ENCODE peak calls at places on chromosomes 5 and 9, in four cellular contexts. One of them, this sample, is unnamed.

GRCh38 chr9:26033346-26033745 is 355.1 kb upstream of the TUSC1 start:
- DNase-seq in HCT116: no peak
- DNase-seq in GM20000: no peak
- DNase-seq in neural crest cell: no peak
- DNase-seq in this sample: no peak

GRCh38 chr5:56910123-56910951 is 941 bp downstream of the SETD9 start:
- DNase-seq in HCT116: no peak
- DNase-seq in GM20000: peak; percentile 23
- DNase-seq in neural crest cell: no peak
- DNase-seq in this sample: peak; percentile 45

GRCh38 chr9:35914307-35914807 is 5.1 kb downstream of the SPAAR start:
- DNase-seq in HCT116: no peak
- DNase-seq in GM20000: no peak
- DNase-seq in neural crest cell: peak; percentile 34
- DNase-seq in this sample: no peak

GRCh38 chr9:98135938-98136337 is 16.9 kb upstream of the TRIM14 start:
- DNase-seq in HCT116: no peak
- DNase-seq in GM20000: no peak
- DNase-seq in neural crest cell: no peak
- DNase-seq in this sample: no peak

GRCh38 chr9:100111235-100111634 is 12.2 kb downstream of the INVS start:
- DNase-seq in HCT116: no peak
- DNase-seq in GM20000: no peak
- DNase-seq in neural crest cell: no peak
- DNase-seq in this sample: no peak

GRCh38 chr9:80586786-80587185 is 1015.0 kb downstream of the TLE4 start:
- DNase-seq in HCT116: no peak
- DNase-seq in GM20000: no peak
- DNase-seq in neural crest cell: no peak
- DNase-seq in this sample: no peak

GRCh38 chr5:176501333-176501732 is 35.9 kb downstream of the RNF44 start:
- DNase-seq in HCT116: no peak
- DNase-seq in GM20000: no peak
- DNase-seq in neural crest cell: no peak
- DNase-seq in this sample: no peak

GRCh38 chr9:77968506-77968905 is 63.1 kb downstream of the GNAQ start:
- DNase-seq in HCT116: no peak
- DNase-seq in GM20000: no peak
- DNase-seq in neural crest cell: no peak
- DNase-seq in this sample: no peak

GRCh38 chr5:119789411-119790117 is 160.2 kb downstream of the FAM170A start:
- DNase-seq in HCT116: no peak
- DNase-seq in GM20000: no peak
- DNase-seq in neural crest cell: no peak
- DNase-seq in this sample: no peak

GRCh38 chr5:100777680-100778281 is 125.3 kb downstream of the ST8SIA4 start:
- DNase-seq in HCT116: peak; percentile 29
- DNase-seq in GM20000: peak; percentile 36
- DNase-seq in neural crest cell: no peak
- DNase-seq in this sample: peak; percentile 85

GRCh38 chr5:154273028-154273617 is 82.6 kb downstream of the GALNT10 start:
- DNase-seq in HCT116: no peak
- DNase-seq in GM20000: peak; percentile 39
- DNase-seq in neural crest cell: no peak
- DNase-seq in this sample: no peak

GRCh38 chr5:76604838-76605237 is 18.4 kb downstream of the F2RL2 start:
- DNase-seq in HCT116: no peak
- DNase-seq in GM20000: no peak
- DNase-seq in neural crest cell: no peak
- DNase-seq in this sample: no peak

GRCh38 chr5:141630570-141631140 is 6.0 kb downstream of the HDAC3 start:
- DNase-seq in HCT116: no peak
- DNase-seq in GM20000: no peak
- DNase-seq in neural crest cell: no peak
- DNase-seq in this sample: no peak

GRCh38 chr5:141634162-141634561 is 2.5 kb downstream of the HDAC3 start:
- DNase-seq in HCT116: no peak
- DNase-seq in GM20000: peak; percentile 78
- DNase-seq in neural crest cell: no peak
- DNase-seq in this sample: no peak

GRCh38 chr5:141635646-141636045 is 1.0 kb downstream of the HDAC3 start:
- DNase-seq in HCT116: no peak
- DNase-seq in GM20000: no peak
- DNase-seq in neural crest cell: no peak
- DNase-seq in this sample: no peak

GRCh38 chr5:141634720-141635119 is 1.9 kb downstream of the HDAC3 start:
- DNase-seq in HCT116: no peak
- DNase-seq in GM20000: no peak
- DNase-seq in neural crest cell: no peak
- DNase-seq in this sample: no peak

DNA sequence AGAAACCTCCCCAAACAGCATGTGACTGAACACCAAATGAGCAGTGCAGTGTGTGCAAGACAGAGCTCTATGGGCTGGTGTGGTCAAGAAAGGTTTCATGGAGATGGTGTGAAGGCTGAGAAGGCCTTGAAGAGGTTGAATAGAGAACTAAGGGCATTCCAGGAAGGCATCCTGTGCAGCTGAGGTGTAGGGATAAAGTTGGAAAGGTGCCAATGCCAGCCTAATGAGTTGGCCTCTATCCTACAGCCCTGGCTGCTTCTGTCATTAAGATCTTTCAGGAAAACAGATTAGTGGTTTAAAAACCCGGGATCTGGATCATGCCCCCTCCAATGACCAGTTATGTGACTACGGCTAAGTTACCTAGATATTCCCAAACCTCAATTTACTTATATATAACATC is 4.0 kb downstream of the HDAC3 start:
- DNase-seq in HCT116: no peak
- DNase-seq in GM20000: no peak
- DNase-seq in neural crest cell: no peak
- DNase-seq in this sample: no peak
- TF ChIP-seq CTCF in HCT116: no peak
- TF ChIP-seq CTCF in GM20000: no peak
- TF ChIP-seq CTCF in neural crest cell: no peak
- TF ChIP-seq CTCF in this sample: no peak

GRCh38 chr9:16039988-16040761 is 487.3 kb downstream of the CCDC171 start:
- DNase-seq in HCT116: no peak
- DNase-seq in GM20000: no peak
- DNase-seq in neural crest cell: no peak
- DNase-seq in this sample: no peak

GRCh38 chr9:16044116-16044881 is 491.5 kb downstream of the CCDC171 start:
- DNase-seq in HCT116: no peak
- DNase-seq in GM20000: no peak
- DNase-seq in neural crest cell: no peak
- DNase-seq in this sample: no peak

GRCh38 chr9:16033921-16034320 is 481.1 kb downstream of the CCDC171 start:
- DNase-seq in HCT116: no peak
- DNase-seq in GM20000: no peak
- DNase-seq in neural crest cell: no peak
- DNase-seq in this sample: no peak

GRCh38 chr9:16039103-16039987 is 486.5 kb downstream of the CCDC171 start:
- DNase-seq in HCT116: peak; percentile 34
- DNase-seq in GM20000: no peak
- DNase-seq in neural crest cell: no peak
- DNase-seq in this sample: no peak
- TF ChIP-seq CTCF in HCT116: peak; percentile 63
- TF ChIP-seq CTCF in GM20000: peak; percentile 50
- TF ChIP-seq CTCF in neural crest cell: no peak
- TF ChIP-seq CTCF in this sample: peak; percentile 22

GRCh38 chr5:110852541-110852940 is 113.7 kb downstream of the SLC25A46 start:
- DNase-seq in HCT116: no peak
- DNase-seq in GM20000: no peak
- DNase-seq in neural crest cell: no peak
- DNase-seq in this sample: no peak

GRCh38 chr5:110853267-110853666 is 114.5 kb downstream of the SLC25A46 start:
- DNase-seq in HCT116: no peak
- DNase-seq in GM20000: no peak
- DNase-seq in neural crest cell: no peak
- DNase-seq in this sample: no peak

GRCh38 chr5:110855961-110856360 is 117.2 kb downstream of the SLC25A46 start:
- DNase-seq in HCT116: no peak
- DNase-seq in GM20000: no peak
- DNase-seq in neural crest cell: no peak
- DNase-seq in this sample: no peak

GRCh38 chr5:110852053-110852452 is 113.2 kb downstream of the SLC25A46 start:
- DNase-seq in HCT116: no peak
- DNase-seq in GM20000: no peak
- DNase-seq in neural crest cell: no peak
- DNase-seq in this sample: no peak

DNA sequence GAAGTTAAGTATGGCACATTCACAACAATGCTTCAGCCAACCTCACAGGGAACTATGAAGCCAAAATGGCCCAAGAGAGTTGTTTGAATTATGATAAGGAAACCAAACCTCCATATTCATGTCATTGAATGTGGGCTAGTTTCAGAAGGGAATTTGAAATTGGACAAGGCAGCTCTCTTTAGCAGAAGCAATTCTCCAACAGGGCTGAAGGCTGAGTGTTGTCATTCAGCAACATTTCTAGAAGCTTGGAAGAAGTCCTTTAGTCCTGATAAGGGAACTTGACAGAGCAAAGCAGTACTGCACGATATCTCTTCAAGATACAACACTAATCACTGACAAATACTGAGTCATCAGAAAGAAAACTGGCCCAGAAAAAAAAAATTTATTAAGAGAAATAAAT is 115.4 kb downstream of the SLC25A46 start:
- DNase-seq in HCT116: no peak
- DNase-seq in GM20000: no peak
- DNase-seq in neural crest cell: no peak
- DNase-seq in this sample: no peak
- TF ChIP-seq CTCF in HCT116: no peak
- TF ChIP-seq CTCF in GM20000: no peak
- TF ChIP-seq CTCF in neural crest cell: no peak
- TF ChIP-seq CTCF in this sample: no peak

GRCh38 chr9:37082214-37082765 is 38.1 kb upstream of the ZCCHC7 start:
- DNase-seq in HCT116: no peak
- DNase-seq in GM20000: no peak
- DNase-seq in neural crest cell: no peak
- DNase-seq in this sample: no peak
- TF ChIP-seq CTCF in HCT116: no peak
- TF ChIP-seq CTCF in GM20000: no peak
- TF ChIP-seq CTCF in neural crest cell: no peak
- TF ChIP-seq CTCF in this sample: no peak

DNA sequence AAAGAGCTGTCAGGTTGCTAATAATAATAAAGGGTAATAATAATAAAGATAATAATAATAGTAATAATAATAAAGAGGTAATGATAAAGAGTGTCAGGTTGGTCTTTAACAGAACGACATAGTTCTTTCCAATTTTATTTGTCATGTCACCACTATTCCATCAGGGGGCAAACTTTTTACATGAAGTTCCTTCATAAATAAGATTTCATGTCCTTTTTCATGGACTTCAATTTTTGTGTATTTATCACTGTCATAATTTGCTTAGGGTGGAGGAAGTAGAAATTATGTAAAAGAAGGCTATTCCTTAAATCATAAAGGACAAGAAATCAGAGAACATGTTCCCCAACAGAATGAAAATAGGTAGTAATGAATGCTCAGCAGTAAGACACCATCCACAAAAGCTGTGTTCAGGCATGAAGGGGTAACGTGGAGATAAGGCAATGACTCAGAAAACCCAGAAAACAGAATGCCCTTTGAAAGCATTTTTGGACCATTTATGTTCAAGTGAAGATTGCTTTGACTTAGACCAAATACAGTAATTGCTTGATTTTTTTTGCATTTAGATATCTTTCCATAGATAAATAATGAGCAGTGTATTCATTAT is 72.7 kb downstream of the ZFAND5 start:
- DNase-seq in HCT116: no peak
- DNase-seq in GM20000: peak; percentile 36
- DNase-seq in neural crest cell: no peak
- DNase-seq in this sample: no peak
- TF ChIP-seq CTCF in HCT116: peak; percentile 61
- TF ChIP-seq CTCF in GM20000: peak; percentile 27
- TF ChIP-seq CTCF in neural crest cell: peak; percentile 70
- TF ChIP-seq CTCF in this sample: peak; percentile 80

DNA sequence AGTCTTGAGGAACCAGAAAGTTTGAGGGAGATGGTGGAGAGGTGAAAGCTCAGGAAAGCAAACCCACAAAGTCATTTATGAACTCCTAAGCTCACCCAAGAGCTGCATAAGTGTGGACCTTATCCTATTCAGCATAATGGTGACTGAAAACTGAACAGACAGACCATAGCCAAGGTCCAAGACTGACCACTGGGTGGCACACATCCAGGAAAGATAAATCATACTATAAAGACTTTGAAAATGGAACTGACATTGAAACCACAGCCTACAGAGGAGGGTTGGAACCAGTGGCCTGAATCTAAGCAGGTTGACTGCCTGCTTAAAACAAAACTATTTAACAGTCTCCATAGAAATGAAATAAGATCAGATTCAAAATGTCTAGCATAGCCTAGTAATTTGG is 121.1 kb upstream of the RGS7BP start:
- DNase-seq in HCT116: peak; percentile 2
- DNase-seq in GM20000: peak; percentile 7
- DNase-seq in neural crest cell: peak; percentile 10
- DNase-seq in this sample: no peak
- TF ChIP-seq CTCF in HCT116: peak; percentile 35
- TF ChIP-seq CTCF in GM20000: peak; percentile 28
- TF ChIP-seq CTCF in neural crest cell: peak; percentile 59
- TF ChIP-seq CTCF in this sample: no peak